ENCODE peak calls at places on chromosomes 6 and 20, in eight cellular contexts. W is mammary epithelial cell; Z is CD8-positive, alpha-beta T cell; L is stomach; H is OCI-LY7; G is SJSA1; P is right lobe of liver; D is Peyer's patch. J is an unnamed sample.

GRCh38 chr6:139881728-139882211 is 507.3 kb upstream of the CITED2 start:
- DNase-seq in W (peak; percentile 30), Z (no peak), L (no peak), H (peak; percentile 23), G (peak; percentile 68), P (peak; percentile 46), D (peak; percentile 61), J (no peak)

GRCh38 chr6:40315055-40315454 is 272.1 kb downstream of the LRFN2 start:
- DNase-seq in W (no peak), Z (no peak), L (no peak), H (no peak), G (no peak), P (no peak), D (no peak), J (no peak)

GRCh38 chr20:62159835-62160234 is 16.3 kb downstream of the SS18L1 start:
- DNase-seq in W (peak; percentile 96), Z (no peak), L (no peak), H (no peak), G (no peak), P (no peak), D (no peak), J (no peak)

GRCh38 chr6:133495205-133495903 is 254.2 kb downstream of the EYA4 start:
- DNase-seq in W (no peak), Z (no peak), L (no peak), H (no peak), G (no peak), P (no peak), D (no peak), J (no peak)

GRCh38 chr20:63497138-63497945 is 1.5 kb downstream of the EEF1A2 start:
- DNase-seq in W (no peak), Z (no peak), L (no peak), H (no peak), G (no peak), P (peak; percentile 44), D (no peak), J (no peak)

GRCh38 chr20:25341716-25342680 is 48.6 kb downstream of the ABHD12 start:
- DNase-seq in W (peak; percentile 53), Z (no peak), L (no peak), H (no peak), G (peak; percentile 55), P (no peak), D (no peak), J (no peak)

GRCh38 chr6:150230877-150231428 is 88.1 kb downstream of the PPP1R14C start:
- DNase-seq in W (no peak), Z (no peak), L (no peak), H (no peak), G (no peak), P (no peak), D (no peak), J (no peak)

GRCh38 chr20:32626859-32627636 is 41.9 kb upstream of the NOL4L start:
- DNase-seq in W (no peak), Z (no peak), L (peak; percentile 61), H (peak; percentile 33), G (peak; percentile 68), P (no peak), D (peak; percentile 60), J (no peak)

GRCh38 chr20:49766979-49767419 is 45.6 kb upstream of the SLC9A8 start:
- DNase-seq in W (no peak), Z (no peak), L (no peak), H (no peak), G (no peak), P (peak; percentile 66), D (no peak), J (no peak)

GRCh38 chr6:111852704-111853103 is 20.5 kb downstream of the FYN start:
- DNase-seq in W (no peak), Z (no peak), L (no peak), H (no peak), G (no peak), P (no peak), D (no peak), J (no peak)

GRCh38 chr20:19783966-19784401 is 25.9 kb downstream of the RIN2 start:
- DNase-seq in W (peak; percentile 74), Z (no peak), L (peak; percentile 36), H (no peak), G (peak; percentile 88), P (peak; percentile 54), D (no peak), J (peak; percentile 55)

GRCh38 chr6:167416676-167417430 is 92.0 kb downstream of the TTLL2 start:
- DNase-seq in W (no peak), Z (no peak), L (no peak), H (no peak), G (no peak), P (peak; percentile 25), D (no peak), J (no peak)

GRCh38 chr6:14824060-14824834 is 421.6 kb upstream of the JARID2 start:
- DNase-seq in W (no peak), Z (no peak), L (no peak), H (no peak), G (no peak), P (no peak), D (no peak), J (no peak)

GRCh38 chr6:147287869-147288271 is 83.7 kb downstream of the STXBP5 start:
- DNase-seq in W (peak; percentile 62), Z (no peak), L (no peak), H (no peak), G (peak; percentile 48), P (no peak), D (no peak), J (no peak)

GRCh38 chr20:38962898-38963484 is 847 bp downstream of the DHX35 start:
- DNase-seq in W (no peak), Z (no peak), L (no peak), H (peak; percentile 14), G (no peak), P (no peak), D (no peak), J (no peak)

GRCh38 chr6:130965657-130966056 is 97.4 kb downstream of the EPB41L2 start:
- DNase-seq in W (no peak), Z (no peak), L (no peak), H (no peak), G (peak; percentile 54), P (no peak), D (no peak), J (no peak)

GRCh38 chr6:130966581-130966980 is 96.5 kb downstream of the EPB41L2 start:
- DNase-seq in W (no peak), Z (no peak), L (no peak), H (no peak), G (no peak), P (no peak), D (no peak), J (no peak)

GRCh38 chr6:130962951-130963350 is 100.1 kb downstream of the EPB41L2 start:
- DNase-seq in W (no peak), Z (no peak), L (no peak), H (peak; percentile 6), G (no peak), P (no peak), D (no peak), J (no peak)

GRCh38 chr6:130964289-130964688 is 98.8 kb downstream of the EPB41L2 start:
- DNase-seq in W (no peak), Z (no peak), L (no peak), H (peak; percentile 7), G (no peak), P (no peak), D (no peak), J (no peak)

GRCh38 chr6:130964808-130965604 is 98.0 kb downstream of the EPB41L2 start:
- DNase-seq in W (no peak), Z (no peak), L (no peak), H (no peak), G (no peak), P (no peak), D (no peak), J (no peak)
- H3K27ac ChIP-seq in W (no peak overlapping the region), Z (no peak overlapping the region), L (no peak overlapping the region), H (no peak overlapping the region), G (no peak overlapping the region), P (no peak overlapping the region), D (no peak overlapping the region), J (no peak overlapping the region)

GRCh38 chr6:28977351-28978136 is 27.6 kb downstream of the ZNF311 start:
- DNase-seq in W (peak; percentile 74), Z (no peak), L (no peak), H (no peak), G (peak; percentile 6), P (no peak), D (no peak), J (peak; percentile 61)
- H3K4me3 ChIP-seq in W (no peak overlapping the region), Z (peak overlapping the region; percentile 28), L (no peak overlapping the region), H (no peak overlapping the region), G (no peak overlapping the region), P (no peak overlapping the region), D (peak overlapping the region; percentile 3), J (peak overlapping the region; percentile 39)

DNA sequence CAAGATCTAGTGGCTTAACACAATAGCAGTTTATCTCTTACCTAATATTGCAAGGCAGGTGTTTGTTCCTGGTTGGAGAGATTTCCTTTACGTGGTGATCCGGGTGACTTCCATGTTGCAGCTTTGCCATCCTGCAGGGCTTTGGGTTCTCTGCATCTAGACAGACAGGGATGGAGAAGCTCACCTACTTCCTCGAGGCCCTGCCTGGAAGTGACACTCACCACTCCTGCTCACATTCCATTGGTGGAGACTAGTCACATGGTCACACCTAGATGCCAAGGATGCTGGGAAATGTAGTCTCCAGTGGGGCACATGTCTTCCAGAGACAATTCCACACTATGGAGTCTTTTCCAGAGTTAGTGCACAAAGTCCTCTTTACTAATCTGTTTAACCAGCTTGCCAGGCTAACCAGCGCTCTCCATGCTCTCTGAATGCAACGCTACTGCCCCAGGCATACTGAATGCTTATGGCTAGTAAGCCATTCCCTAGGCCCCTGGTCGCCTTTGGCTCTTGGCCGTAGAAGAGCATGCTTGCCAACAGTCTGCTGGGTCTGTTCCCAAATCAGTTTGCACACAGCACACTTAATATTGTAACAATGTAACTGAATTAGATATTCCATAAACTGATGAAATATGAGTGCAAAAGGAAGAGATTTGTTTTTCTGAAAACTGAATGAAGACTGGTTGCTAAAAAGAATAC is 6.7 kb upstream of the KCNK15 start:
- DNase-seq in W (peak; percentile 73), Z (no peak), L (peak; percentile 79), H (peak; percentile 91), G (no peak), P (peak; percentile 61), D (peak; percentile 70), J (no peak)
- H3K27ac ChIP-seq in W (no peak overlapping the region), Z (no peak overlapping the region), L (peak overlapping the region; percentile 53), H (no peak overlapping the region), G (no peak overlapping the region), P (no peak overlapping the region), D (no peak overlapping the region), J (no peak overlapping the region)

GRCh38 chr20:51803157-51803854 is 985 bp upstream of the SALL4 start:
- DNase-seq in W (peak; percentile 44), Z (no peak), L (no peak), H (no peak), G (no peak), P (no peak), D (no peak), J (no peak)

GRCh38 chr20:51800132-51800721 is 2.1 kb downstream of the SALL4 start:
- DNase-seq in W (peak; percentile 8), Z (peak; percentile 11), L (peak; percentile 72), H (peak; percentile 45), G (peak; percentile 35), P (peak; percentile 70), D (peak; percentile 78), J (peak; percentile 70)

GRCh38 chr20:51800769-51801219 is 1.5 kb downstream of the SALL4 start:
- DNase-seq in W (peak; percentile 7), Z (no peak), L (peak; percentile 25), H (no peak), G (peak; percentile 26), P (no peak), D (no peak), J (no peak)

GRCh38 chr20:51801220-51801991 is 915 bp downstream of the SALL4 start:
- DNase-seq in W (no peak), Z (no peak), L (peak; percentile 23), H (no peak), G (no peak), P (no peak), D (no peak), J (no peak)

GRCh38 chr20:51802170-51802745 is at the start of gene SALL4:
- DNase-seq in W (no peak), Z (no peak), L (peak; percentile 25), H (no peak), G (no peak), P (no peak), D (no peak), J (no peak)
- H3K4me3 ChIP-seq in W (peak within 1 kb of the TSS; percentile 42), Z (no peak within 1 kb of the TSS), L (peak within 1 kb of the TSS; percentile 41), H (no peak within 1 kb of the TSS), G (peak within 1 kb of the TSS; percentile 39), P (peak within 1 kb of the TSS; percentile 49), D (peak within 1 kb of the TSS; percentile 15), J (peak within 1 kb of the TSS; percentile 50)

J was measured in lower lobe of right lung.